ENCODE peak calls at places on chromosomes 7 and 10, in five cellular contexts. K is heart left ventricle, Y is AG09309, T is H7, V is GM23248. B is an unnamed sample.

GRCh38 chr10:10826125-10826524 is 191.5 kb upstream of the CELF2 start:
- DNase-seq in K (no peak), Y (peak; percentile 87), T (no peak), V (peak; percentile 92), B (peak; percentile 81)

GRCh38 chr7:73721237-73721848 is 1.9 kb upstream of the STX1A start:
- DNase-seq in K (peak; percentile 86), Y (no peak), T (peak; percentile 7), V (peak; percentile 29), B (no peak)

GRCh38 chr7:153584132-153584531 is 468.1 kb upstream of the DPP6 start:
- DNase-seq in K (no peak), Y (no peak), T (no peak), V (no peak), B (no peak)

GRCh38 chr10:131178521-131178920 is 133.0 kb downstream of the TCERG1L start:
- DNase-seq in K (no peak), Y (no peak), T (no peak), V (no peak), B (no peak)

GRCh38 chr10:3094565-3095168 is 27.3 kb downstream of the PFKP start:
- DNase-seq in K (no peak), Y (no peak), T (no peak), V (no peak), B (no peak)

GRCh38 chr7:37920619-37921339 is at the start of gene EPDR1:
- DNase-seq in K (peak; percentile 76), Y (no peak), T (peak; percentile 75), V (peak; percentile 32), B (no peak)

GRCh38 chr7:105649727-105650381 is 68.6 kb upstream of the EFCAB10 start:
- DNase-seq in K (no peak), Y (peak; percentile 37), T (no peak), V (peak; percentile 84), B (peak; percentile 26)

GRCh38 chr10:123797813-123798212 is 93.8 kb downstream of the CPXM2 start:
- DNase-seq in K (no peak), Y (no peak), T (peak; percentile 62), V (no peak), B (no peak)

GRCh38 chr7:132437730-132438129 is 138.5 kb downstream of the PLXNA4 start:
- DNase-seq in K (no peak), Y (no peak), T (no peak), V (no peak), B (no peak)

GRCh38 chr10:110504111-110504735 is 6.5 kb downstream of the DUSP5 start:
- DNase-seq in K (peak; percentile 53), Y (no peak), T (no peak), V (peak; percentile 88), B (no peak)

GRCh38 chr10:84294766-84295447 is 33.5 kb upstream of the CCSER2 start:
- DNase-seq in K (no peak), Y (no peak), T (no peak), V (no peak), B (no peak)

GRCh38 chr10:112365014-112365432 is 8.9 kb upstream of the ACSL5 start:
- DNase-seq in K (no peak), Y (no peak), T (no peak), V (no peak), B (no peak)

GRCh38 chr10:121926669-121927360 is 1.0 kb downstream of the ATE1 start:
- DNase-seq in K (no peak), Y (no peak), T (peak; percentile 25), V (peak; percentile 53), B (no peak)

GRCh38 chr7:150307904-150308303 is 15.3 kb upstream of the LRRC61 start:
- DNase-seq in K (no peak), Y (no peak), T (no peak), V (no peak), B (no peak)

GRCh38 chr10:271201-271600 is 135.9 kb downstream of the ZMYND11 start:
- DNase-seq in K (no peak), Y (no peak), T (no peak), V (no peak), B (no peak)

GRCh38 chr7:142357953-142358520 is 100.2 kb upstream of the PRSS58 start:
- DNase-seq in K (no peak), Y (peak; percentile 47), T (peak; percentile 69), V (peak; percentile 76), B (peak; percentile 54)

GRCh38 chr10:119207713-119208552 is 562 bp downstream of the GRK5 start:
- DNase-seq in K (peak; percentile 56), Y (no peak), T (peak; percentile 40), V (peak; percentile 82), B (no peak)

GRCh38 chr7:39353615-39354376 is 212.4 kb upstream of the YAE1 start:
- DNase-seq in K (peak; percentile 43), Y (no peak), T (peak; percentile 46), V (peak; percentile 72), B (peak; percentile 10)

GRCh38 chr7:129041142-129041928 is 13.6 kb downstream of the TNPO3 start:
- DNase-seq in K (no peak), Y (no peak), T (peak; percentile 21), V (peak; percentile 5), B (no peak)

GRCh38 chr10:77159538-77160110 is 478.0 kb downstream of the KCNMA1 start:
- DNase-seq in K (no peak), Y (no peak), T (no peak), V (peak; percentile 59), B (no peak)

GRCh38 chr10:38016354-38016753 is 5.9 kb downstream of the ZNF33A start:
- DNase-seq in K (no peak), Y (no peak), T (no peak), V (no peak), B (no peak)

GRCh38 chr7:5270788-5271187 is 12.0 kb upstream of the SLC29A4 start:
- DNase-seq in K (no peak), Y (no peak), T (no peak), V (no peak), B (no peak)

GRCh38 chr10:112775347-112775746 is 174.7 kb upstream of the TCF7L2 start:
- DNase-seq in K (no peak), Y (no peak), T (no peak), V (peak; percentile 31), B (no peak)

GRCh38 chr7:150411606-150412005 is 32.5 kb downstream of the ZNF775 start:
- DNase-seq in K (no peak), Y (no peak), T (peak; percentile 34), V (no peak), B (no peak)

GRCh38 chr7:46079421-46079820 is 158.3 kb upstream of the IGFBP3 start:
- DNase-seq in K (no peak), Y (no peak), T (no peak), V (no peak), B (no peak)

GRCh38 chr7:47268826-47269465 is 313.0 kb downstream of the TNS3 start:
- DNase-seq in K (no peak), Y (no peak), T (no peak), V (no peak), B (no peak)

GRCh38 chr10:30093303-30093967 is 34.0 kb upstream of the JCAD start:
- DNase-seq in K (no peak), Y (no peak), T (no peak), V (no peak), B (no peak)

GRCh38 chr10:78772486-78772885 is 296.3 kb upstream of the ZMIZ1 start:
- DNase-seq in K (peak; percentile 5), Y (no peak), T (no peak), V (no peak), B (no peak)

GRCh38 chr10:61541960-61542359 is 88.8 kb upstream of the TMEM26 start:
- DNase-seq in K (no peak), Y (no peak), T (no peak), V (no peak), B (no peak)

GRCh38 chr7:44712012-44712411 is 36.6 kb upstream of the ZMIZ2 start:
- DNase-seq in K (no peak), Y (no peak), T (peak; percentile 25), V (no peak), B (no peak)

GRCh38 chr10:89799573-89799972 is 98.2 kb downstream of the KIF20B start:
- DNase-seq in K (no peak), Y (no peak), T (no peak), V (no peak), B (no peak)

GRCh38 chr10:116521424-116522305 is 24.1 kb upstream of the PNLIP start:
- DNase-seq in K (no peak), Y (peak; percentile 2), T (peak; percentile 52), V (peak; percentile 58), B (peak; percentile 5)

GRCh38 chr10:78149193-78149592 is 115.5 kb downstream of the RPS24 start:
- DNase-seq in K (no peak), Y (no peak), T (no peak), V (peak; percentile 63), B (no peak)

GRCh38 chr7:26144681-26145080 is 7.3 kb upstream of the NFE2L3 start:
- DNase-seq in K (no peak), Y (no peak), T (no peak), V (peak; percentile 13), B (no peak)
- H3K4me3 ChIP-seq in K (no peak overlapping the region), Y (no peak overlapping the region), T (no peak overlapping the region), V (no peak overlapping the region), B (no peak overlapping the region)

GRCh38 chr7:107173191-107173590 is 4.4 kb downstream of the HBP1 start:
- DNase-seq in K (no peak), Y (no peak), T (peak; percentile 15), V (no peak), B (no peak)

GRCh38 chr7:107172318-107173032 is 3.7 kb downstream of the HBP1 start:
- DNase-seq in K (no peak), Y (no peak), T (no peak), V (peak; percentile 20), B (no peak)

GRCh38 chr7:107170051-107170661 is 1.4 kb downstream of the HBP1 start:
- DNase-seq in K (no peak), Y (no peak), T (peak; percentile 9), V (peak; percentile 31), B (no peak)

GRCh38 chr7:107171496-107171895 is 2.7 kb downstream of the HBP1 start:
- DNase-seq in K (no peak), Y (no peak), T (no peak), V (no peak), B (no peak)

GRCh38 chr7:107173691-107174406 is 5.0 kb downstream of the HBP1 start:
- DNase-seq in K (no peak), Y (no peak), T (no peak), V (no peak), B (no peak)
- H3K4me3 ChIP-seq in K (no peak overlapping the region), Y (no peak overlapping the region), T (no peak overlapping the region), V (no peak overlapping the region), B (no peak overlapping the region)

GRCh38 chr7:71733108-71733870 is 601.3 kb downstream of the GALNT17 start:
- DNase-seq in K (peak; percentile 76), Y (no peak), T (peak; percentile 92), V (peak; percentile 85), B (peak; percentile 6)
- H3K4me3 ChIP-seq in K (no peak overlapping the region), Y (no peak overlapping the region), T (peak overlapping the region; percentile 30), V (no peak overlapping the region), B (no peak overlapping the region)

GRCh38 chr7:15828881-15829280 is 142.4 kb upstream of the MEOX2 start:
- DNase-seq in K (no peak), Y (no peak), T (peak; percentile 4), V (no peak), B (no peak)
- H3K4me3 ChIP-seq in K (no peak overlapping the region), Y (no peak overlapping the region), T (no peak overlapping the region), V (no peak overlapping the region), B (no peak overlapping the region)

GRCh38 chr7:1045038-1045726 is 836 bp downstream of the GPR146 start:
- DNase-seq in K (no peak), Y (no peak), T (no peak), V (no peak), B (no peak)
- H3K4me3 ChIP-seq in K (peak overlapping the region; percentile 79), Y (peak overlapping the region; percentile 63), T (peak overlapping the region; percentile 68), V (peak overlapping the region; percentile 83), B (peak overlapping the region; percentile 69)

B was measured in skeletal muscle cell.